ENCODE peak calls at places on chromosome 1, in five cellular contexts. One of them, this sample, is unnamed.
A peak's percentile ranks its signal among the peaks of the same experiment; 100 is the strongest.

GRCh38 chr1:76724816-76725215 is 142.5 kb upstream of the ST6GALNAC5 start:
- DNase-seq in colonic mucosa: no peak
- DNase-seq in upper lobe of left lung: no peak
- DNase-seq in Panc1: no peak
- DNase-seq in right lobe of liver: no peak
- DNase-seq in this sample: no peak

GRCh38 chr1:165144757-165145397 is 211.6 kb downstream of the LMX1A start:
- DNase-seq in colonic mucosa: peak; percentile 49
- DNase-seq in upper lobe of left lung: peak; percentile 30
- DNase-seq in Panc1: peak; percentile 38
- DNase-seq in right lobe of liver: no peak
- DNase-seq in this sample: no peak

GRCh38 chr1:171844381-171844780 is 3.1 kb downstream of the DNM3 start:
- DNase-seq in colonic mucosa: no peak
- DNase-seq in upper lobe of left lung: no peak
- DNase-seq in Panc1: no peak
- DNase-seq in right lobe of liver: no peak
- DNase-seq in this sample: no peak

GRCh38 chr1:206672844-206673758 is 11.6 kb upstream of the MAPKAPK2 start:
- DNase-seq in colonic mucosa: no peak
- DNase-seq in upper lobe of left lung: no peak
- DNase-seq in Panc1: no peak
- DNase-seq in right lobe of liver: no peak
- DNase-seq in this sample: no peak

GRCh38 chr1:169044971-169045370 is 61.5 kb upstream of the ATP1B1 start:
- DNase-seq in colonic mucosa: no peak
- DNase-seq in upper lobe of left lung: no peak
- DNase-seq in Panc1: no peak
- DNase-seq in right lobe of liver: no peak
- DNase-seq in this sample: no peak

GRCh38 chr1:160148121-160148520 is 3.3 kb upstream of the ATP1A4 start:
- DNase-seq in colonic mucosa: no peak
- DNase-seq in upper lobe of left lung: no peak
- DNase-seq in Panc1: no peak
- DNase-seq in right lobe of liver: no peak
- DNase-seq in this sample: no peak

GRCh38 chr1:98055457-98055856 is 134.6 kb upstream of the DPYD start:
- DNase-seq in colonic mucosa: no peak
- DNase-seq in upper lobe of left lung: no peak
- DNase-seq in Panc1: no peak
- DNase-seq in right lobe of liver: no peak
- DNase-seq in this sample: no peak

GRCh38 chr1:11046270-11046566 is 821 bp downstream of the MASP2 start:
- DNase-seq in colonic mucosa: no peak
- DNase-seq in upper lobe of left lung: no peak
- DNase-seq in Panc1: no peak
- DNase-seq in right lobe of liver: peak; percentile 90
- DNase-seq in this sample: no peak

GRCh38 chr1:31041529-31041928 is 24.0 kb downstream of the PUM1 start:
- DNase-seq in colonic mucosa: no peak
- DNase-seq in upper lobe of left lung: no peak
- DNase-seq in Panc1: no peak
- DNase-seq in right lobe of liver: no peak
- DNase-seq in this sample: no peak

GRCh38 chr1:31038360-31038759 is 27.2 kb downstream of the PUM1 start:
- DNase-seq in colonic mucosa: no peak
- DNase-seq in upper lobe of left lung: no peak
- DNase-seq in Panc1: no peak
- DNase-seq in right lobe of liver: no peak
- DNase-seq in this sample: no peak

GRCh38 chr1:31036749-31037500 is 28.6 kb downstream of the PUM1 start:
- DNase-seq in colonic mucosa: no peak
- DNase-seq in upper lobe of left lung: no peak
- DNase-seq in Panc1: no peak
- DNase-seq in right lobe of liver: no peak
- DNase-seq in this sample: no peak

GRCh38 chr1:31042656-31043055 is 22.9 kb downstream of the PUM1 start:
- DNase-seq in colonic mucosa: no peak
- DNase-seq in upper lobe of left lung: no peak
- DNase-seq in Panc1: no peak
- DNase-seq in right lobe of liver: no peak
- DNase-seq in this sample: no peak

DNA sequence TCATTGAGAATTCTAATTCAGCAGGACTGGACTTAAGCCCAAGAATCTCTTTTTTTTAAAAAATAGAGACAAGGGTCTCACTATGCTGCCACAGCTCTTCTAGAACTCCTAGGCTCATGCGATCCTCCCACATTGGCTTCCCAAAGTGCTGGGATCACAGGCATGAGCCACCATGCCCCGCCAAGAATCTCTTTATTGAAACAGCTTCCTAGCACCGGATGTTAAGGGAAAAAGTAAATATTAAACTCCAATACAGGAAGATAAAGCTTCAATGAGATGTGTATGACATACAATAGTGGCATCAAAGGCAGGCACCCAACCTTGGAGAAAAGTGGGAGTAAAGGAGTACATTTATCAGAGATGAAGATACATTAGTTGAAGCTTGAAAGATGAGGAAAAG is 25.5 kb downstream of the PUM1 start:
- DNase-seq in colonic mucosa: no peak
- DNase-seq in upper lobe of left lung: no peak
- DNase-seq in Panc1: no peak
- DNase-seq in right lobe of liver: no peak
- DNase-seq in this sample: no peak
- H3K4me1 ChIP-seq in colonic mucosa: peaks cover 4% of the 10 kb centered on the region
- H3K4me1 ChIP-seq in upper lobe of left lung: peaks cover 24% of the 10 kb centered on the region
- H3K4me1 ChIP-seq in Panc1: peaks cover 4% of the 10 kb centered on the region
- H3K4me1 ChIP-seq in right lobe of liver: peaks cover 15% of the 10 kb centered on the region
- H3K4me1 ChIP-seq in this sample: peaks cover 10% of the 10 kb centered on the region

DNA sequence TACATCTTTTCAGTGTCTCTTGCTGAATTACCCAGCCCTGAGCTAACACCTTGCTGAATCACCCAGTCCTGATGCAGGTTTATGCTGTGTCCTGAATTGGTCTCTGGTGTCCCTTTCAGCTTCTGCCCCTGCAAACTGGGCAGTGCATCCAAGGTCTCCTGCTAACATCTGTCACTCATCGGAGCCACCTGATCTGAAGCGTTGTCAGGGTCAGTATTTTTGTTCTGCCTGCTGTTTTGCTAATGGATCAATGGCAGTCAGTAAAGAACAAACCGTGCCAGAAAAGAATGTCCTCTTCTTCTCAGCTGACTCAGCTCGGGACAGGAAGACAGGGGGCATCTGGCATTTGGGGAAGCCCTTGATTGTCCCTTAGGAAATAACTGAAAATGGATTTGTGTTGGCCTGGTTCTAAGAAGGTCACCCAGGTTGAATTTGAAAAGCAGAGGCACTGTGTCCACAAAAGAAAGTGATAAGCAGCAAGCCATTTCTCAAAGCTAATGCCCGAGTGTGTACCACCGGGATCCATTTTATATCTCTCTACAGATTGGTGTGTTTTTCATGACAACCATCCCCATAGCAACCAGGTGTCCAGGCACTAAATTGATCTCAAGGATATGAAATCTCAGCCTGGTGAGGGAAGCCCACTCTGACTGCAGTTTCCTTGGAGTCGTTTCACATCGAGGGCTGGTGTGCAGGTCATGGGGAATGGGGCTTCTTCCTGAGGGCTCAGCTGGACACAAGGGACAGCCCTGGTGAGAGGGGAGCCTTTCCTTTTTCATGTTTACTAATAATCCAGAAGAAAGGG is 109.7 kb upstream of the IRF2BP2 start:
- DNase-seq in colonic mucosa: no peak
- DNase-seq in upper lobe of left lung: no peak
- DNase-seq in Panc1: no peak
- DNase-seq in right lobe of liver: no peak
- DNase-seq in this sample: no peak
- H3K4me3 ChIP-seq in colonic mucosa: no peak overlapping the region
- H3K4me3 ChIP-seq in upper lobe of left lung: no peak overlapping the region
- H3K4me3 ChIP-seq in Panc1: no peak overlapping the region
- H3K4me3 ChIP-seq in right lobe of liver: no peak overlapping the region
- H3K4me3 ChIP-seq in this sample: no peak overlapping the region

GRCh38 chr1:203288351-203288894 is 16.9 kb upstream of the BTG2 start:
- DNase-seq in colonic mucosa: no peak
- DNase-seq in upper lobe of left lung: no peak
- DNase-seq in Panc1: no peak
- DNase-seq in right lobe of liver: peak; percentile 46
- DNase-seq in this sample: no peak

GRCh38 chr1:203286161-203286984 is 18.9 kb upstream of the BTG2 start:
- DNase-seq in colonic mucosa: peak; percentile 66
- DNase-seq in upper lobe of left lung: peak; percentile 56
- DNase-seq in Panc1: no peak
- DNase-seq in right lobe of liver: no peak
- DNase-seq in this sample: no peak

GRCh38 chr1:203289281-203289981 is 15.9 kb upstream of the BTG2 start:
- DNase-seq in colonic mucosa: peak; percentile 66
- DNase-seq in upper lobe of left lung: peak; percentile 78
- DNase-seq in Panc1: no peak
- DNase-seq in right lobe of liver: peak; percentile 72
- DNase-seq in this sample: peak; percentile 83

GRCh38 chr1:203287109-203287893 is 18.0 kb upstream of the BTG2 start:
- DNase-seq in colonic mucosa: peak; percentile 84
- DNase-seq in upper lobe of left lung: peak; percentile 80
- DNase-seq in Panc1: no peak
- DNase-seq in right lobe of liver: peak; percentile 75
- DNase-seq in this sample: peak; percentile 60

GRCh38 chr1:203287896-203288295 is 17.4 kb upstream of the BTG2 start:
- DNase-seq in colonic mucosa: no peak
- DNase-seq in upper lobe of left lung: no peak
- DNase-seq in Panc1: no peak
- DNase-seq in right lobe of liver: no peak
- DNase-seq in this sample: no peak
- H3K4me1 ChIP-seq in colonic mucosa: peaks cover 49% of the 10 kb centered on the region
- H3K4me1 ChIP-seq in upper lobe of left lung: peaks cover 63% of the 10 kb centered on the region
- H3K4me1 ChIP-seq in Panc1: no peaks in the 10 kb centered on the region
- H3K4me1 ChIP-seq in right lobe of liver: peaks cover 19% of the 10 kb centered on the region
- H3K4me1 ChIP-seq in this sample: peaks cover 59% of the 10 kb centered on the region

GRCh38 chr1:154502742-154503111 is 515 bp upstream of the SHE start:
- DNase-seq in colonic mucosa: no peak
- DNase-seq in upper lobe of left lung: no peak
- DNase-seq in Panc1: no peak
- DNase-seq in right lobe of liver: no peak
- DNase-seq in this sample: no peak
- H3K4me3 ChIP-seq in colonic mucosa: no peak overlapping the region
- H3K4me3 ChIP-seq in upper lobe of left lung: peak overlapping the region; percentile 60
- H3K4me3 ChIP-seq in Panc1: no peak overlapping the region
- H3K4me3 ChIP-seq in right lobe of liver: peak overlapping the region; percentile 59
- H3K4me3 ChIP-seq in this sample: peak overlapping the region; percentile 15

GRCh38 chr1:31509124-31510072 is 66.9 kb upstream of the TINAGL1 start:
- DNase-seq in colonic mucosa: peak; percentile 59
- DNase-seq in upper lobe of left lung: no peak
- DNase-seq in Panc1: no peak
- DNase-seq in right lobe of liver: peak; percentile 86
- DNase-seq in this sample: no peak

GRCh38 chr1:31507676-31508530 is 68.4 kb upstream of the TINAGL1 start:
- DNase-seq in colonic mucosa: no peak
- DNase-seq in upper lobe of left lung: no peak
- DNase-seq in Panc1: no peak
- DNase-seq in right lobe of liver: no peak
- DNase-seq in this sample: no peak

GRCh38 chr1:31505884-31506497 is 70.3 kb upstream of the TINAGL1 start:
- DNase-seq in colonic mucosa: no peak
- DNase-seq in upper lobe of left lung: no peak
- DNase-seq in Panc1: no peak
- DNase-seq in right lobe of liver: no peak
- DNase-seq in this sample: no peak

GRCh38 chr1:31510304-31510703 is 66.0 kb upstream of the TINAGL1 start:
- DNase-seq in colonic mucosa: no peak
- DNase-seq in upper lobe of left lung: no peak
- DNase-seq in Panc1: no peak
- DNase-seq in right lobe of liver: no peak
- DNase-seq in this sample: no peak

GRCh38 chr1:31507221-31507620 is 69.1 kb upstream of the TINAGL1 start:
- DNase-seq in colonic mucosa: no peak
- DNase-seq in upper lobe of left lung: no peak
- DNase-seq in Panc1: no peak
- DNase-seq in right lobe of liver: no peak
- DNase-seq in this sample: no peak
- H3K4me1 ChIP-seq in colonic mucosa: no peaks in the 10 kb centered on the region
- H3K4me1 ChIP-seq in upper lobe of left lung: no peaks in the 10 kb centered on the region
- H3K4me1 ChIP-seq in Panc1: no peaks in the 10 kb centered on the region
- H3K4me1 ChIP-seq in right lobe of liver: peaks cover 30% of the 10 kb centered on the region
- H3K4me1 ChIP-seq in this sample: peaks cover 14% of the 10 kb centered on the region

GRCh38 chr1:41823453-41823852 is 95.3 kb downstream of the HIVEP3 start:
- DNase-seq in colonic mucosa: no peak
- DNase-seq in upper lobe of left lung: peak; percentile 51
- DNase-seq in Panc1: no peak
- DNase-seq in right lobe of liver: no peak
- DNase-seq in this sample: no peak

GRCh38 chr1:41819069-41819468 is 99.7 kb downstream of the HIVEP3 start:
- DNase-seq in colonic mucosa: no peak
- DNase-seq in upper lobe of left lung: no peak
- DNase-seq in Panc1: no peak
- DNase-seq in right lobe of liver: no peak
- DNase-seq in this sample: no peak

GRCh38 chr1:41827991-41828570 is 90.6 kb downstream of the HIVEP3 start:
- DNase-seq in colonic mucosa: no peak
- DNase-seq in upper lobe of left lung: no peak
- DNase-seq in Panc1: no peak
- DNase-seq in right lobe of liver: no peak
- DNase-seq in this sample: no peak

GRCh38 chr1:41819843-41820242 is 98.9 kb downstream of the HIVEP3 start:
- DNase-seq in colonic mucosa: no peak
- DNase-seq in upper lobe of left lung: no peak
- DNase-seq in Panc1: no peak
- DNase-seq in right lobe of liver: no peak
- DNase-seq in this sample: no peak

GRCh38 chr1:41822865-41823264 is 95.9 kb downstream of the HIVEP3 start:
- DNase-seq in colonic mucosa: peak; percentile 35
- DNase-seq in upper lobe of left lung: no peak
- DNase-seq in Panc1: no peak
- DNase-seq in right lobe of liver: no peak
- DNase-seq in this sample: no peak
- H3K4me3 ChIP-seq in colonic mucosa: no peak overlapping the region
- H3K4me3 ChIP-seq in upper lobe of left lung: no peak overlapping the region
- H3K4me3 ChIP-seq in Panc1: no peak overlapping the region
- H3K4me3 ChIP-seq in right lobe of liver: no peak overlapping the region
- H3K4me3 ChIP-seq in this sample: no peak overlapping the region

GRCh38 chr1:60893111-60893510 is 189.2 kb upstream of the NFIA start:
- DNase-seq in colonic mucosa: no peak
- DNase-seq in upper lobe of left lung: no peak
- DNase-seq in Panc1: no peak
- DNase-seq in right lobe of liver: no peak
- DNase-seq in this sample: no peak
- H3K4me1 ChIP-seq in colonic mucosa: no peaks in the 10 kb centered on the region
- H3K4me1 ChIP-seq in upper lobe of left lung: no peaks in the 10 kb centered on the region
- H3K4me1 ChIP-seq in Panc1: no peaks in the 10 kb centered on the region
- H3K4me1 ChIP-seq in right lobe of liver: no peaks in the 10 kb centered on the region
- H3K4me1 ChIP-seq in this sample: no peaks in the 10 kb centered on the region

DNA sequence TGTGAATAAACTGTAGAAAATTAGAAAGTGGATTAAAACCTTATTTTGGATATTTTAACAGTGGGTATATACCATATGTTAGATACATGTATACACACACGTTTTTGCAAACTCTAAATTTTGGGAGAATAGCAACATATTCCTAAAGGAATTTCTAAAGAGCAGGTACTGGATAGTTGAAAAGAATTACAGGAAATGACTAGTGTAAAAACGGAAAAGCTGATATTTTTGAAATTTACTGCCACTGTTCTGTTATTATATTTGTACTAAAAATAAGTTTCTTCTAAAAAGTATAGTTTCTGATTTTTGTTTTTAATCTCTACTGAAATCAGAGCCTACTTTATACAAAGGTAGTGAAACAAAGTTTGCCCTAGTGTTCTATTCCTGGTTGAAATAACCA is 114.1 kb downstream of the HS2ST1 start:
- DNase-seq in colonic mucosa: no peak
- DNase-seq in upper lobe of left lung: no peak
- DNase-seq in Panc1: no peak
- DNase-seq in right lobe of liver: no peak
- DNase-seq in this sample: no peak
- H3K4me3 ChIP-seq in colonic mucosa: no peak overlapping the region
- H3K4me3 ChIP-seq in upper lobe of left lung: no peak overlapping the region
- H3K4me3 ChIP-seq in Panc1: no peak overlapping the region
- H3K4me3 ChIP-seq in right lobe of liver: no peak overlapping the region
- H3K4me3 ChIP-seq in this sample: no peak overlapping the region

This sample was measured in CD8-positive, alpha-beta T cell.